ENCODE peak calls at places on chromosome 11, in seven cellular contexts. Y is cardiac muscle cell, T is HCT116, F is GM06990, L is transverse colon, O is esophagus squamous epithelium, X is fibroblast of the aortic adventitia. V is an unnamed sample.

GRCh38 chr11:60981515-60981914 is 10.0 kb downstream of the CD6 start:
- DNase-seq in L (no peak), F (no peak), X (no peak), T (no peak), O (no peak), Y (no peak), V (no peak)

GRCh38 chr11:72589802-72590761 is 84.1 kb downstream of the PDE2A start:
- DNase-seq in X (peak; percentile 16), O (no peak), L (peak; percentile 53), F (peak; percentile 21), T (no peak), Y (peak; percentile 77), V (no peak)

GRCh38 chr11:76806608-76807205 is 23.6 kb downstream of the TSKU start:
- DNase-seq in O (no peak), Y (no peak), L (no peak), F (no peak), X (no peak), T (no peak), V (no peak)

GRCh38 chr11:67418476-67419281 is 3.2 kb downstream of the CARNS1 start:
- DNase-seq in L (no peak), F (no peak), Y (no peak), X (no peak), T (no peak), O (no peak), V (no peak)

GRCh38 chr11:118621898-118622375 is 14.5 kb downstream of the PHLDB1 start:
- DNase-seq in Y (no peak), F (no peak), L (no peak), T (no peak), O (no peak), X (no peak), V (no peak)

GRCh38 chr11:72831521-72832300 is 17.5 kb downstream of the ATG16L2 start:
- DNase-seq in X (peak; percentile 76), Y (peak; percentile 87), L (peak; percentile 83), F (peak; percentile 43), O (no peak), T (peak; percentile 54), V (peak; percentile 41)

GRCh38 chr11:128379587-128380279 is 207.6 kb downstream of the ETS1 start:
- DNase-seq in T (no peak), F (peak; percentile 4), O (no peak), L (no peak), Y (peak; percentile 31), X (no peak), V (no peak)

GRCh38 chr11:67280791-67281551 is 8.1 kb upstream of the ANKRD13D start:
- DNase-seq in F (peak; percentile 8), L (peak; percentile 7), Y (no peak), T (no peak), O (no peak), X (no peak), V (no peak)

GRCh38 chr11:65811764-65812475 is 21.8 kb upstream of the SNX32 start:
- DNase-seq in L (no peak), X (no peak), T (no peak), O (no peak), F (no peak), Y (no peak), V (no peak)

GRCh38 chr11:45802531-45803317 is 2.2 kb upstream of the SLC35C1 start:
- DNase-seq in T (no peak), O (no peak), X (no peak), F (no peak), L (no peak), Y (no peak), V (no peak)

GRCh38 chr11:45799562-45799961 is 5.4 kb upstream of the SLC35C1 start:
- DNase-seq in Y (no peak), O (no peak), T (no peak), F (no peak), L (no peak), X (no peak), V (no peak)

GRCh38 chr11:45801723-45802315 is 3.1 kb upstream of the SLC35C1 start:
- DNase-seq in X (peak; percentile 29), L (peak; percentile 49), O (no peak), Y (no peak), F (no peak), T (no peak), V (no peak)

GRCh38 chr11:45798793-45799441 is 6.0 kb upstream of the SLC35C1 start:
- DNase-seq in L (no peak), O (no peak), X (no peak), Y (no peak), T (no peak), F (no peak), V (no peak)

GRCh38 chr11:45800261-45800660 is 4.7 kb upstream of the SLC35C1 start:
- DNase-seq in F (no peak), Y (no peak), T (no peak), X (no peak), O (no peak), L (no peak), V (no peak)
- H3K4me3 ChIP-seq in F (no peak overlapping the region), Y (no peak overlapping the region), T (no peak overlapping the region), X (no peak overlapping the region), O (no peak overlapping the region), L (no peak overlapping the region), V (no peak overlapping the region)

DNA sequence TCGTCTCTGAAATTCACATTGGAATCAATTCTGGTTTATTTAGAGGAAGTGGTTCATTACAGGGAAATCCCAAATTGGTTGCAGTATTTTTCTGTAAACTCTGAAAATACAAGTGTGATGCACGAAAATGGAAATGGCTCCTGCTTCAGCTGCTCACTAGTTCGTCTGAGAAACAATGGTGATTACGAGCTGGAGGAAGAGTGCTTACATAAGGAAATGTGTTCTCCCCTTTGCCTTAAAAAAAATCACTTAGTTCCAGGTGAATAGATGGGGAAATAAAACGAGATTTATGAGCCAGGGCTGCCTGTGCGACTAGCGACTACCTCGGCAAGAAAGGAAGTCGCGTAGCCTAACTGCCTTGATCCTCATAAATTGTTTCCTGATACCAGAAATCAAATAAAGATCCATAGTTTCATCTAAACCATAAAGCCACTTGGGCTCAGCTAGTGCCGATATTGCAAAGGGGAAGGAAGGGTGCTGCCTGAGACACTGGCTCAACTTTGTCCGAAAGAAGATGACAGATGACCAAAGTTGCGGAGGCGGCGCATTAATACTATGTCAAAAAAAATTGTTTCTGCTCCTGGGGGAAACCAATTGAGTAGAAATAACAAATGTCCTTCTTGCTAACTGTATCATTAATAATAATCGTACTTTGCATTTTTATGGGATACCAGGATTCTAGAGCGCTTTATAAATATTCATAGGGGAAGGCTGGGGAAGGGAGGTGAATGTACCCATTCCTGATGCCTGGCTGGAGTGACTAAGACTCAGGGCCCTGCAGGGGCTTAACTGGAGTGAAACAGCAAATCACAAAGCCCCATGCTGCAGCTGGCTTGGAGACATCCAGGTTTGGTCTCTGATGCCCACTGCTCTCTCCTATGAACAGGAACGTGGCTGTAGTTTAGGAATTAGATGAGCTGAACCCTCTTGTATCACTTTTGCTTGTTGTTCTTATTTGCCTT is 185.7 kb downstream of the BLID start:
- DNase-seq in Y (no peak), O (no peak), L (no peak), X (peak; percentile 51), F (no peak), T (no peak), V (peak; percentile 28)
- H3K4me3 ChIP-seq in Y (peak overlapping the region; percentile 5), O (no peak overlapping the region), L (no peak overlapping the region), X (peak overlapping the region; percentile 50), F (peak overlapping the region; percentile 26), T (no peak overlapping the region), V (peak overlapping the region; percentile 37)

GRCh38 chr11:12377824-12378593 is 638 bp downstream of the PARVA start:
- DNase-seq in O (no peak), Y (peak; percentile 81), F (no peak), L (peak; percentile 86), X (peak; percentile 80), T (peak; percentile 75), V (peak; percentile 48)

GRCh38 chr11:12380565-12381325 is 3.4 kb downstream of the PARVA start:
- DNase-seq in F (no peak), X (no peak), O (no peak), L (no peak), T (no peak), Y (no peak), V (no peak)

GRCh38 chr11:12381875-12382274 is 4.5 kb downstream of the PARVA start:
- DNase-seq in L (no peak), X (no peak), T (no peak), F (no peak), Y (no peak), O (no peak), V (peak; percentile 78)

GRCh38 chr11:12376259-12376971 is 956 bp upstream of the PARVA start:
- DNase-seq in Y (no peak), O (no peak), L (peak; percentile 27), T (no peak), F (no peak), X (peak; percentile 84), V (peak; percentile 28)

DNA sequence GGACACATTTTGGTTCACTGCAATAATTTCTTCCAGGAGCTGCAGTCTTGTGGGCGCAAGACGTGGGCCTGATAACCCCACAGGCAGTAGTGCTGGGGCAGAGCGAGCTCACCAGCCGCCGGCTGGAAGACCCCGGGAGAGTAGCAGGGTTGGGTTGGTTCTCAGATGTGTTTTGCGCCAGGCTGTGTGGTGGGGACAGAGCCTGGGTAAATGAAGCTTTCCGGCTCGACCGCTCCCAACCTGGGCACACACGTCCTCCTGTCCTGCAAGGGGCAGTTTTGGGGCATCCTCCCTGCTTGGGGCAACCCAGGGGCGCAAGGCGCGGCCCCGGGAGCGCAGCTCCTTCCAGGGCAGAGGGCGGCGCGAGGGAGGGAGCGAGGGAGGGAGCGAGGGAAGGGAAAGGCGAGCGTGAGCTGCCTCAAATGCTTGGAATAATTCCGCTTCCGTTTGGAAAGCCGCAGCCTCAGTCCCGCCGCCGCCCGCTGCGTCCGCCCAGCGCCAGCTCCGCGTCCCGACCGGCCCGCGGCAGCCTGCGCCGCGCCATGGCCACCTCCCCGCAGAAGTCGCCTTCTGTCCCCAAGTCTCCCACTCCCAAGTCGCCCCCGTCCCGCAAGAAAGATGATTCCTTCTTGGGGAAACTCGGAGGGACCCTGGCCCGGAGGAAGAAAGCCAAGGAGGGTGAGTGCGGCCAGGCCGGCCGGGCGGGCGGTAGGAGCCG is at the start of gene PARVA:
- DNase-seq in F (no peak), Y (peak; percentile 91), L (peak; percentile 76), T (peak; percentile 15), X (peak; percentile 82), O (no peak), V (peak; percentile 30)
- H3K4me3 ChIP-seq in F (no peak within 1 kb of the TSS), Y (peak within 1 kb of the TSS; percentile 83), L (peak within 1 kb of the TSS; percentile 56), T (peak within 1 kb of the TSS; percentile 69), X (peak within 1 kb of the TSS; percentile 83), O (peak within 1 kb of the TSS; percentile 68), V (peak within 1 kb of the TSS; percentile 66)

DNA sequence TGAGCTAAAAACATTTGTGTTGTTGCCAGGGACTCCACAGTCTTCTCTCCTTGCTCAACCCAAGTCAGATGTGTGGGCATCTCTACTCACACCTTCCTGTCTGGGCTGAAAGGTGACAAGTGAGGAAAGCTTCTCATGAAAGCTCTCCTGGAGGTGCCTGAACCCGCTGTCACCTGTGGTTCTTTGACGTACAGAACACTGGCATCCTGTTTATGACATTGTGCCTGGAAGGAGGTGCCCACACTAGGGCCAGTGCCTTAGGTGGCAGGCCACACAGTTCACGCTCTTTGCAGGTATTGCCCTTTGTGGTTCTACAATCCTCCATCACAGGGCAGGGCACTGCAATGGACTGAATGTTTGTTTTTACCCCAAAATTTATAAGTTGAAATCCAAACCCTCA is 108.5 kb downstream of the CD44 start:
- DNase-seq in X (no peak), Y (no peak), F (no peak), O (no peak), T (no peak), L (peak; percentile 26), V (no peak)
- H3K4me3 ChIP-seq in X (no peak overlapping the region), Y (no peak overlapping the region), F (no peak overlapping the region), O (no peak overlapping the region), T (no peak overlapping the region), L (no peak overlapping the region), V (no peak overlapping the region)

GRCh38 chr11:637333-637592 is 194 bp downstream of the DRD4 start:
- DNase-seq in F (no peak), T (no peak), X (no peak), Y (no peak), L (no peak), O (no peak), V (no peak)
- H3K4me3 ChIP-seq in F (no peak overlapping the region), T (no peak overlapping the region), X (peak overlapping the region; percentile 25), Y (peak overlapping the region; percentile 12), L (no peak overlapping the region), O (no peak overlapping the region), V (peak overlapping the region; percentile 56)

GRCh38 chr11:33868646-33869461 is 23.0 kb downstream of the LMO2 start:
- DNase-seq in Y (peak; percentile 31), T (no peak), O (no peak), X (no peak), F (peak; percentile 25), L (no peak), V (no peak)
- H3K4me3 ChIP-seq in Y (peak overlapping the region; percentile 63), T (no peak overlapping the region), O (peak overlapping the region; percentile 50), X (peak overlapping the region; percentile 75), F (peak overlapping the region; percentile 62), L (peak overlapping the region; percentile 16), V (peak overlapping the region; percentile 20)